ENCODE peak calls at places on chromosomes 12 and 14, in five cellular contexts. One of them, this sample, is unnamed.
A peak's percentile ranks its signal among the peaks of the same experiment; 100 is the strongest.

GRCh38 chr14:44283836-44284235 is 223.2 kb downstream of the FSCB start:
- DNase-seq in lung: no peak
- DNase-seq in foreskin fibroblast: no peak
- DNase-seq in mammary epithelial cell: no peak
- DNase-seq in NB4: no peak
- DNase-seq in this sample: no peak

GRCh38 chr12:66321433-66321832 is 19.1 kb downstream of the HELB start:
- DNase-seq in lung: no peak
- DNase-seq in foreskin fibroblast: peak; percentile 14
- DNase-seq in mammary epithelial cell: no peak
- DNase-seq in NB4: peak; percentile 33
- DNase-seq in this sample: no peak

GRCh38 chr12:74111688-74112360 is 425.8 kb upstream of the ATXN7L3B start:
- DNase-seq in lung: no peak
- DNase-seq in foreskin fibroblast: no peak
- DNase-seq in mammary epithelial cell: peak; percentile 65
- DNase-seq in NB4: peak; percentile 61
- DNase-seq in this sample: peak; percentile 25

GRCh38 chr12:132622437-132623071 is 4.0 kb downstream of the P2RX2 start:
- DNase-seq in lung: no peak
- DNase-seq in foreskin fibroblast: peak; percentile 84
- DNase-seq in mammary epithelial cell: no peak
- DNase-seq in NB4: peak; percentile 47
- DNase-seq in this sample: peak; percentile 76

GRCh38 chr14:29176876-29177275 is 410.3 kb downstream of the FOXG1 start:
- DNase-seq in lung: no peak
- DNase-seq in foreskin fibroblast: no peak
- DNase-seq in mammary epithelial cell: no peak
- DNase-seq in NB4: no peak
- DNase-seq in this sample: no peak

GRCh38 chr14:45039390-45039789 is 44.5 kb upstream of the PRPF39 start:
- DNase-seq in lung: no peak
- DNase-seq in foreskin fibroblast: no peak
- DNase-seq in mammary epithelial cell: no peak
- DNase-seq in NB4: no peak
- DNase-seq in this sample: no peak

GRCh38 chr12:57624441-57625220 is 8.4 kb downstream of the B4GALNT1 start:
- DNase-seq in lung: no peak
- DNase-seq in foreskin fibroblast: no peak
- DNase-seq in mammary epithelial cell: no peak
- DNase-seq in NB4: no peak
- DNase-seq in this sample: no peak

GRCh38 chr12:105936496-105936895 is 202.3 kb downstream of the NUAK1 start:
- DNase-seq in lung: no peak
- DNase-seq in foreskin fibroblast: no peak
- DNase-seq in mammary epithelial cell: no peak
- DNase-seq in NB4: no peak
- DNase-seq in this sample: no peak

GRCh38 chr12:91264178-91264577 is 81.6 kb upstream of the DCN start:
- DNase-seq in lung: no peak
- DNase-seq in foreskin fibroblast: peak; percentile 22
- DNase-seq in mammary epithelial cell: no peak
- DNase-seq in NB4: no peak
- DNase-seq in this sample: no peak

GRCh38 chr14:88479574-88479987 is 75.2 kb downstream of the PTPN21 start:
- DNase-seq in lung: no peak
- DNase-seq in foreskin fibroblast: no peak
- DNase-seq in mammary epithelial cell: no peak
- DNase-seq in NB4: no peak
- DNase-seq in this sample: no peak

GRCh38 chr14:71437870-71438269 is 494.4 kb upstream of the RGS6 start:
- DNase-seq in lung: no peak
- DNase-seq in foreskin fibroblast: peak; percentile 10
- DNase-seq in mammary epithelial cell: no peak
- DNase-seq in NB4: no peak
- DNase-seq in this sample: no peak

GRCh38 chr12:3453947-3454675 is 36.9 kb upstream of the PRMT8 start:
- DNase-seq in lung: no peak
- DNase-seq in foreskin fibroblast: peak; percentile 88
- DNase-seq in mammary epithelial cell: peak; percentile 99
- DNase-seq in NB4: no peak
- DNase-seq in this sample: peak; percentile 43

GRCh38 chr14:103391048-103391447 is 5.8 kb downstream of the MARK3 start:
- DNase-seq in lung: no peak
- DNase-seq in foreskin fibroblast: peak; percentile 82
- DNase-seq in mammary epithelial cell: peak; percentile 51
- DNase-seq in NB4: peak; percentile 90
- DNase-seq in this sample: peak; percentile 57

GRCh38 chr12:69470189-69471094 is at the start of gene FRS2:
- DNase-seq in lung: peak; percentile 93
- DNase-seq in foreskin fibroblast: peak; percentile 95
- DNase-seq in mammary epithelial cell: peak; percentile 85
- DNase-seq in NB4: peak; percentile 96
- DNase-seq in this sample: peak; percentile 88

GRCh38 chr14:20799955-20800544 is 2.6 kb downstream of the RNASE1 start:
- DNase-seq in lung: peak; percentile 78
- DNase-seq in foreskin fibroblast: no peak
- DNase-seq in mammary epithelial cell: no peak
- DNase-seq in NB4: peak; percentile 70
- DNase-seq in this sample: no peak

GRCh38 chr12:59723520-59723919 is 127.7 kb downstream of the SLC16A7 start:
- DNase-seq in lung: no peak
- DNase-seq in foreskin fibroblast: peak; percentile 48
- DNase-seq in mammary epithelial cell: no peak
- DNase-seq in NB4: no peak
- DNase-seq in this sample: no peak

GRCh38 chr14:100307215-100308111 is 1.2 kb upstream of the SLC25A29 start:
- DNase-seq in lung: no peak
- DNase-seq in foreskin fibroblast: no peak
- DNase-seq in mammary epithelial cell: no peak
- DNase-seq in NB4: peak; percentile 32
- DNase-seq in this sample: no peak

GRCh38 chr12:101749657-101750056 is 10.4 kb upstream of the SYCP3 start:
- DNase-seq in lung: no peak
- DNase-seq in foreskin fibroblast: no peak
- DNase-seq in mammary epithelial cell: no peak
- DNase-seq in NB4: no peak
- DNase-seq in this sample: no peak

GRCh38 chr12:89695100-89695499 is 13.5 kb downstream of the ATP2B1 start:
- DNase-seq in lung: no peak
- DNase-seq in foreskin fibroblast: peak; percentile 76
- DNase-seq in mammary epithelial cell: peak; percentile 67
- DNase-seq in NB4: no peak
- DNase-seq in this sample: peak; percentile 54

GRCh38 chr12:26691234-26691970 is 141.6 kb downstream of the ITPR2 start:
- DNase-seq in lung: no peak
- DNase-seq in foreskin fibroblast: peak; percentile 94
- DNase-seq in mammary epithelial cell: peak; percentile 98
- DNase-seq in NB4: peak; percentile 95
- DNase-seq in this sample: peak; percentile 97

GRCh38 chr12:92493816-92494215 is 209.0 kb upstream of the PLEKHG7 start:
- DNase-seq in lung: no peak
- DNase-seq in foreskin fibroblast: peak; percentile 35
- DNase-seq in mammary epithelial cell: peak; percentile 62
- DNase-seq in NB4: no peak
- DNase-seq in this sample: peak; percentile 14

GRCh38 chr12:3125674-3126073 is 48.5 kb downstream of the TSPAN9 start:
- DNase-seq in lung: no peak
- DNase-seq in foreskin fibroblast: no peak
- DNase-seq in mammary epithelial cell: no peak
- DNase-seq in NB4: no peak
- DNase-seq in this sample: no peak

GRCh38 chr14:69399750-69400149 is 1.3 kb downstream of the SLC39A9 start:
- DNase-seq in lung: no peak
- DNase-seq in foreskin fibroblast: no peak
- DNase-seq in mammary epithelial cell: no peak
- DNase-seq in NB4: no peak
- DNase-seq in this sample: no peak

GRCh38 chr12:68899251-68899771 is 33.7 kb downstream of the CPM start:
- DNase-seq in lung: peak; percentile 69
- DNase-seq in foreskin fibroblast: peak; percentile 93
- DNase-seq in mammary epithelial cell: peak; percentile 67
- DNase-seq in NB4: no peak
- DNase-seq in this sample: peak; percentile 72

GRCh38 chr14:104977681-104978647 is at the start of gene AHNAK2:
- DNase-seq in lung: peak; percentile 64
- DNase-seq in foreskin fibroblast: peak; percentile 94
- DNase-seq in mammary epithelial cell: peak; percentile 75
- DNase-seq in NB4: peak; percentile 81
- DNase-seq in this sample: peak; percentile 38
- H3K4me3 ChIP-seq in lung: no peak within 1 kb of the TSS
- H3K4me3 ChIP-seq in foreskin fibroblast: peak within 1 kb of the TSS; percentile 46
- H3K4me3 ChIP-seq in mammary epithelial cell: peak within 1 kb of the TSS; percentile 82
- H3K4me3 ChIP-seq in NB4: peak within 1 kb of the TSS; percentile 36
- H3K4me3 ChIP-seq in this sample: peak within 1 kb of the TSS; percentile 48

GRCh38 chr12:94803939-94804338 is 153.6 kb upstream of the TMCC3 start:
- DNase-seq in lung: no peak
- DNase-seq in foreskin fibroblast: no peak
- DNase-seq in mammary epithelial cell: no peak
- DNase-seq in NB4: no peak
- DNase-seq in this sample: no peak

GRCh38 chr12:94811611-94812010 is 161.3 kb upstream of the TMCC3 start:
- DNase-seq in lung: no peak
- DNase-seq in foreskin fibroblast: no peak
- DNase-seq in mammary epithelial cell: no peak
- DNase-seq in NB4: no peak
- DNase-seq in this sample: no peak

GRCh38 chr12:94806617-94807016 is 156.3 kb upstream of the TMCC3 start:
- DNase-seq in lung: no peak
- DNase-seq in foreskin fibroblast: no peak
- DNase-seq in mammary epithelial cell: no peak
- DNase-seq in NB4: no peak
- DNase-seq in this sample: no peak

GRCh38 chr12:94805749-94806148 is 155.4 kb upstream of the TMCC3 start:
- DNase-seq in lung: no peak
- DNase-seq in foreskin fibroblast: peak; percentile 63
- DNase-seq in mammary epithelial cell: peak; percentile 45
- DNase-seq in NB4: no peak
- DNase-seq in this sample: peak; percentile 61

GRCh38 chr12:94807951-94808350 is 157.6 kb upstream of the TMCC3 start:
- DNase-seq in lung: no peak
- DNase-seq in foreskin fibroblast: no peak
- DNase-seq in mammary epithelial cell: peak; percentile 34
- DNase-seq in NB4: no peak
- DNase-seq in this sample: no peak
- H3K4me3 ChIP-seq in lung: no peak overlapping the region
- H3K4me3 ChIP-seq in foreskin fibroblast: no peak overlapping the region
- H3K4me3 ChIP-seq in mammary epithelial cell: no peak overlapping the region
- H3K4me3 ChIP-seq in NB4: no peak overlapping the region
- H3K4me3 ChIP-seq in this sample: no peak overlapping the region

GRCh38 chr14:99255621-99256482 is 16.1 kb downstream of the BCL11B start:
- DNase-seq in lung: no peak
- DNase-seq in foreskin fibroblast: no peak
- DNase-seq in mammary epithelial cell: no peak
- DNase-seq in NB4: no peak
- DNase-seq in this sample: no peak

GRCh38 chr14:99257673-99258221 is 14.2 kb downstream of the BCL11B start:
- DNase-seq in lung: no peak
- DNase-seq in foreskin fibroblast: no peak
- DNase-seq in mammary epithelial cell: no peak
- DNase-seq in NB4: no peak
- DNase-seq in this sample: no peak

GRCh38 chr14:99256483-99256874 is 15.5 kb downstream of the BCL11B start:
- DNase-seq in lung: no peak
- DNase-seq in foreskin fibroblast: no peak
- DNase-seq in mammary epithelial cell: no peak
- DNase-seq in NB4: no peak
- DNase-seq in this sample: no peak

GRCh38 chr14:99258341-99258781 is 13.6 kb downstream of the BCL11B start:
- DNase-seq in lung: no peak
- DNase-seq in foreskin fibroblast: no peak
- DNase-seq in mammary epithelial cell: no peak
- DNase-seq in NB4: no peak
- DNase-seq in this sample: no peak

DNA sequence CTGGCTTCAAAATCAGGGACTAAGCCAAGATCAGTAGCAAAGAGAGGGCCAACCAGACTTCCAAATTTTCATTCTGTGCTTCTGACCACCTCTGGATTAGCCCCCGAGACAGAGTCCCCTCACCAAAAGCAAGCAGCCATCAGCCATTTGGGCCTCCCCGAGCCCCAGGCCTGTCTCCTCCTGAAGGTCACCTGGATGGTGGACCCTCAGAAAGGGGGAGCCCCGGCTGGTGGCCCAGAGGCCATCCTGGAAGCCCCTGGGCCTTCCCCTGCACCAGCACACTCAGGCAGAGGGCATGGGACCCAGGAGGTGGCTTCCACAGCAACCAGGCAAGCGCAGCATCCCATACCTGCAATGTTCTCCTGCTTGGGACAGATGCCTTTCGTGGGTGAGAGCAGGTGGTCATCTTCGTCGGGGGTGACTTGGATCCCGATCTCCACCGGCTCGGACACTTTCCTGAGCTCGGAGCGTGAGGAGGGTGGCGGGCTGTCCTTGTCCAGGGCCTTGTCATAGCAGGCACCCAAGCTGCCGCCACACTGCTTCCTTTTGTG is 14.8 kb downstream of the BCL11B start:
- DNase-seq in lung: no peak
- DNase-seq in foreskin fibroblast: no peak
- DNase-seq in mammary epithelial cell: no peak
- DNase-seq in NB4: no peak
- DNase-seq in this sample: no peak
- H3K4me3 ChIP-seq in lung: no peak overlapping the region
- H3K4me3 ChIP-seq in foreskin fibroblast: no peak overlapping the region
- H3K4me3 ChIP-seq in mammary epithelial cell: no peak overlapping the region
- H3K4me3 ChIP-seq in NB4: no peak overlapping the region
- H3K4me3 ChIP-seq in this sample: no peak overlapping the region

GRCh38 chr12:113162102-113163029 is 12.8 kb downstream of the CFAP73 start:
- DNase-seq in lung: no peak
- DNase-seq in foreskin fibroblast: peak; percentile 82
- DNase-seq in mammary epithelial cell: no peak
- DNase-seq in NB4: no peak
- DNase-seq in this sample: peak; percentile 36
- H3K4me3 ChIP-seq in lung: no peak overlapping the region
- H3K4me3 ChIP-seq in foreskin fibroblast: no peak overlapping the region
- H3K4me3 ChIP-seq in mammary epithelial cell: no peak overlapping the region
- H3K4me3 ChIP-seq in NB4: no peak overlapping the region
- H3K4me3 ChIP-seq in this sample: no peak overlapping the region